ENCODE peak calls at places on chromosomes 12 and 14, in six cellular contexts. H, V, S, N, B and P are unnamed samples.

GRCh38 chr14:24131549-24131966 is 1.1 kb downstream of the FITM1 start:
- DNase-seq in N (no peak), H (no peak), V (no peak), B (no peak), S (no peak), P (no peak)

GRCh38 chr14:99003646-99004045 is 268.4 kb downstream of the BCL11B start:
- DNase-seq in H (no peak), V (no peak), N (no peak), B (no peak), S (no peak), P (no peak)

GRCh38 chr14:67668559-67668958 is 5.9 kb downstream of the VTI1B start:
- DNase-seq in N (no peak), B (no peak), S (no peak), V (no peak), H (no peak), P (no peak)

GRCh38 chr14:101559624-101560533 is 1.4 kb upstream of the DIO3 start:
- DNase-seq in S (no peak), H (no peak), V (peak; percentile 77), B (no peak), N (peak; percentile 6), P (peak; percentile 88)

GRCh38 chr12:72974954-72975555 is 702.9 kb downstream of the TRHDE start:
- DNase-seq in V (no peak), B (no peak), H (no peak), S (no peak), N (no peak), P (no peak)

GRCh38 chr12:55877824-55878223 is 35.1 kb upstream of the MMP19 start:
- DNase-seq in B (no peak), S (no peak), V (no peak), H (no peak), N (no peak), P (no peak)

GRCh38 chr14:65985976-65986375 is 500.2 kb upstream of the CCDC196 start:
- DNase-seq in H (no peak), S (no peak), N (no peak), V (no peak), B (no peak), P (no peak)

GRCh38 chr12:47377414-47378221 is 297.9 kb upstream of the AMIGO2 start:
- DNase-seq in B (peak; percentile 94), V (no peak), H (no peak), S (peak; percentile 85), N (peak; percentile 100), P (no peak)

GRCh38 chr12:51025182-51025747 is 919 bp downstream of the SLC11A2 start:
- DNase-seq in B (no peak), V (no peak), N (no peak), H (no peak), S (no peak), P (no peak)

GRCh38 chr12:77725611-77726010 is 105.1 kb upstream of the NAV3 start:
- DNase-seq in V (no peak), S (no peak), B (peak; percentile 6), H (no peak), N (peak; percentile 67), P (no peak)

GRCh38 chr12:30989754-30990153 is 63.2 kb downstream of the TSPAN11 start:
- DNase-seq in S (no peak), H (no peak), N (peak; percentile 8), V (peak; percentile 17), B (peak; percentile 45), P (no peak)

GRCh38 chr14:71403673-71404072 is 496.4 kb downstream of the PCNX1 start:
- DNase-seq in H (no peak), V (peak; percentile 29), S (no peak), B (no peak), N (peak; percentile 54), P (no peak)

GRCh38 chr14:24251880-24252288 is 9.5 kb upstream of the TINF2 start:
- DNase-seq in B (peak; percentile 54), V (no peak), S (no peak), N (peak; percentile 54), H (no peak), P (peak; percentile 15)

GRCh38 chr12:128606970-128607369 is 216.8 kb downstream of the SLC15A4 start:
- DNase-seq in N (no peak), H (no peak), V (no peak), B (no peak), S (no peak), P (no peak)

GRCh38 chr12:96879301-96879700 is 27.8 kb upstream of the NEDD1 start:
- DNase-seq in H (peak; percentile 41), N (no peak), B (no peak), S (no peak), V (no peak), P (no peak)

GRCh38 chr12:132617822-132618682 is 524 bp upstream of the P2RX2 start:
- DNase-seq in H (no peak), V (no peak), B (no peak), S (no peak), N (no peak), P (no peak)

GRCh38 chr12:54593135-54593534 is 4.7 kb upstream of the PPP1R1A start:
- DNase-seq in V (no peak), B (no peak), H (no peak), S (no peak), N (no peak), P (no peak)

GRCh38 chr12:68200854-68201253 is 24.8 kb downstream of the IL26 start:
- DNase-seq in N (no peak), H (no peak), B (no peak), S (no peak), V (no peak), P (no peak)

GRCh38 chr14:53190938-53191337 is 37.8 kb upstream of the DDHD1 start:
- DNase-seq in H (no peak), S (no peak), N (peak; percentile 38), B (no peak), V (no peak), P (no peak)

GRCh38 chr12:103556890-103557667 is 30.0 kb upstream of the STAB2 start:
- DNase-seq in N (no peak), S (no peak), B (no peak), H (no peak), V (no peak), P (no peak)

GRCh38 chr14:33282811-33283210 is 344.1 kb downstream of the NPAS3 start:
- DNase-seq in B (peak; percentile 58), H (no peak), N (peak; percentile 5), V (no peak), S (no peak), P (no peak)

GRCh38 chr14:50830044-50830931 is 674 bp downstream of the NIN start:
- DNase-seq in B (peak; percentile 24), S (no peak), N (peak; percentile 40), V (peak; percentile 34), H (peak; percentile 38), P (no peak)

GRCh38 chr14:93936245-93936644 is 9.1 kb downstream of the FAM181A start:
- DNase-seq in N (no peak), S (no peak), V (peak; percentile 43), H (no peak), B (no peak), P (no peak)

GRCh38 chr14:105064001-105064400 is 1.2 kb downstream of the GPR132 start:
- DNase-seq in S (no peak), N (no peak), H (no peak), V (no peak), B (no peak), P (no peak)